ENCODE peak calls at places on chromosomes 1 and 21, in six cellular contexts. One of them, this sample, is unnamed. For H3K4me1 and H3K79me1, the result is how much of the 10 kb centered on the place peaks cover.

GRCh38 chr1:116738673-116739370 is 15.4 kb upstream of the CD2 start:
- DNase-seq in mesenchymal stem cell: no peak
- DNase-seq in IMR-90: no peak
- DNase-seq in trophoblast cell: no peak
- DNase-seq in H9: no peak
- DNase-seq in neuronal stem cell: no peak
- DNase-seq in this sample: no peak

GRCh38 chr1:75725861-75726361 is 1.4 kb downstream of the ACADM start:
- DNase-seq in mesenchymal stem cell: no peak
- DNase-seq in IMR-90: no peak
- DNase-seq in trophoblast cell: peak
- DNase-seq in H9: no peak
- DNase-seq in neuronal stem cell: no peak
- DNase-seq in this sample: peak

GRCh38 chr1:84090447-84091244 is 53.4 kb upstream of the PRKACB start:
- DNase-seq in mesenchymal stem cell: no peak
- DNase-seq in IMR-90: no peak
- DNase-seq in trophoblast cell: no peak
- DNase-seq in H9: no peak
- DNase-seq in neuronal stem cell: no peak
- DNase-seq in this sample: no peak

GRCh38 chr1:226064816-226065248 is 2.3 kb downstream of the H3-3A start:
- DNase-seq in mesenchymal stem cell: peak
- DNase-seq in IMR-90: peak
- DNase-seq in trophoblast cell: peak
- DNase-seq in H9: no peak
- DNase-seq in neuronal stem cell: no peak
- DNase-seq in this sample: peak

GRCh38 chr1:203204776-203205175 is 18.3 kb upstream of the CHI3L1 start:
- DNase-seq in mesenchymal stem cell: peak
- DNase-seq in IMR-90: no peak
- DNase-seq in trophoblast cell: no peak
- DNase-seq in H9: no peak
- DNase-seq in neuronal stem cell: no peak
- DNase-seq in this sample: no peak

GRCh38 chr1:59150537-59151386 is 146.1 kb upstream of the FGGY start:
- DNase-seq in mesenchymal stem cell: peak
- DNase-seq in IMR-90: peak
- DNase-seq in trophoblast cell: peak
- DNase-seq in H9: no peak
- DNase-seq in neuronal stem cell: no peak
- DNase-seq in this sample: peak

GRCh38 chr1:74481607-74482006 is 30.8 kb downstream of the LRRC53 start:
- DNase-seq in mesenchymal stem cell: no peak
- DNase-seq in IMR-90: no peak
- DNase-seq in trophoblast cell: no peak
- DNase-seq in H9: no peak
- DNase-seq in neuronal stem cell: no peak
- DNase-seq in this sample: no peak

GRCh38 chr1:102550729-102551384 is 554.1 kb upstream of the OLFM3 start:
- DNase-seq in mesenchymal stem cell: peak
- DNase-seq in IMR-90: peak
- DNase-seq in trophoblast cell: peak
- DNase-seq in H9: peak
- DNase-seq in neuronal stem cell: no peak
- DNase-seq in this sample: peak

GRCh38 chr1:202017385-202018225 is 7.2 kb downstream of the ELF3 start:
- DNase-seq in mesenchymal stem cell: no peak
- DNase-seq in IMR-90: no peak
- DNase-seq in trophoblast cell: peak
- DNase-seq in H9: no peak
- DNase-seq in neuronal stem cell: no peak
- DNase-seq in this sample: peak

GRCh38 chr1:3888301-3888700 is 11.8 kb downstream of the C1orf174 start:
- DNase-seq in mesenchymal stem cell: no peak
- DNase-seq in IMR-90: no peak
- DNase-seq in trophoblast cell: no peak
- DNase-seq in H9: no peak
- DNase-seq in neuronal stem cell: no peak
- DNase-seq in this sample: no peak

GRCh38 chr1:19678931-19679453 is 14.3 kb downstream of the HTR6 start:
- DNase-seq in mesenchymal stem cell: no peak
- DNase-seq in IMR-90: no peak
- DNase-seq in trophoblast cell: no peak
- DNase-seq in H9: no peak
- DNase-seq in neuronal stem cell: no peak
- DNase-seq in this sample: no peak

GRCh38 chr1:212749924-212750535 is 41.5 kb downstream of the NSL1 start:
- DNase-seq in mesenchymal stem cell: peak
- DNase-seq in IMR-90: peak
- DNase-seq in trophoblast cell: peak
- DNase-seq in H9: peak
- DNase-seq in neuronal stem cell: peak
- DNase-seq in this sample: peak

GRCh38 chr1:84946631-84947030 is 50.3 kb downstream of the MCOLN2 start:
- DNase-seq in mesenchymal stem cell: peak
- DNase-seq in IMR-90: peak
- DNase-seq in trophoblast cell: no peak
- DNase-seq in H9: no peak
- DNase-seq in neuronal stem cell: no peak
- DNase-seq in this sample: no peak

GRCh38 chr21:31713115-31713514 is 18.8 kb downstream of the SCAF4 start:
- DNase-seq in mesenchymal stem cell: no peak
- DNase-seq in IMR-90: no peak
- DNase-seq in trophoblast cell: no peak
- DNase-seq in H9: no peak
- DNase-seq in neuronal stem cell: no peak
- DNase-seq in this sample: no peak

GRCh38 chr1:17922833-17923232 is 167.7 kb downstream of the ACTL8 start:
- DNase-seq in mesenchymal stem cell: no peak
- DNase-seq in IMR-90: peak
- DNase-seq in trophoblast cell: peak
- DNase-seq in H9: peak
- DNase-seq in neuronal stem cell: peak
- DNase-seq in this sample: peak

GRCh38 chr1:109762821-109763645 is 690 bp downstream of the EPS8L3 start:
- DNase-seq in mesenchymal stem cell: peak
- DNase-seq in IMR-90: peak
- DNase-seq in trophoblast cell: peak
- DNase-seq in H9: no peak
- DNase-seq in neuronal stem cell: no peak
- DNase-seq in this sample: no peak

GRCh38 chr1:225849905-225850304 is 32.3 kb downstream of the TMEM63A start:
- DNase-seq in mesenchymal stem cell: no peak
- DNase-seq in IMR-90: no peak
- DNase-seq in trophoblast cell: no peak
- DNase-seq in H9: peak
- DNase-seq in neuronal stem cell: no peak
- DNase-seq in this sample: no peak

GRCh38 chr1:94284481-94284880 is 47.1 kb upstream of the ARHGAP29 start:
- DNase-seq in mesenchymal stem cell: peak
- DNase-seq in IMR-90: peak
- DNase-seq in trophoblast cell: no peak
- DNase-seq in H9: no peak
- DNase-seq in neuronal stem cell: no peak
- DNase-seq in this sample: no peak

GRCh38 chr1:89822109-89822962 is 1.5 kb downstream of the LRRC8D start:
- DNase-seq in mesenchymal stem cell: no peak
- DNase-seq in IMR-90: no peak
- DNase-seq in trophoblast cell: peak
- DNase-seq in H9: peak
- DNase-seq in neuronal stem cell: no peak
- DNase-seq in this sample: no peak

GRCh38 chr1:71668059-71668458 is 587.2 kb upstream of the ZRANB2 start:
- DNase-seq in mesenchymal stem cell: no peak
- DNase-seq in IMR-90: peak
- DNase-seq in trophoblast cell: no peak
- DNase-seq in H9: no peak
- DNase-seq in neuronal stem cell: no peak
- DNase-seq in this sample: no peak

GRCh38 chr1:238063454-238063853 is 172.7 kb upstream of the ZP4 start:
- DNase-seq in mesenchymal stem cell: peak
- DNase-seq in IMR-90: peak
- DNase-seq in trophoblast cell: no peak
- DNase-seq in H9: no peak
- DNase-seq in neuronal stem cell: no peak
- DNase-seq in this sample: no peak

GRCh38 chr1:93437976-93438605 is 9.8 kb upstream of the FNBP1L start:
- DNase-seq in mesenchymal stem cell: peak
- DNase-seq in IMR-90: peak
- DNase-seq in trophoblast cell: peak
- DNase-seq in H9: no peak
- DNase-seq in neuronal stem cell: peak
- DNase-seq in this sample: peak

GRCh38 chr21:44926364-44927101 is 5.8 kb upstream of the ITGB2 start:
- DNase-seq in mesenchymal stem cell: no peak
- DNase-seq in IMR-90: peak
- DNase-seq in trophoblast cell: peak
- DNase-seq in H9: no peak
- DNase-seq in neuronal stem cell: no peak
- DNase-seq in this sample: no peak

GRCh38 chr21:27023186-27023585 is 56.3 kb upstream of the ADAMTS5 start:
- DNase-seq in mesenchymal stem cell: no peak
- DNase-seq in IMR-90: no peak
- DNase-seq in trophoblast cell: peak
- DNase-seq in H9: no peak
- DNase-seq in neuronal stem cell: no peak
- DNase-seq in this sample: no peak

GRCh38 chr1:173474097-173474779 is 2.9 kb upstream of the PRDX6 start:
- DNase-seq in mesenchymal stem cell: peak
- DNase-seq in IMR-90: peak
- DNase-seq in trophoblast cell: no peak
- DNase-seq in H9: no peak
- DNase-seq in neuronal stem cell: no peak
- DNase-seq in this sample: peak

GRCh38 chr1:208988811-208989222 is 594.7 kb upstream of the CAMK1G start:
- DNase-seq in mesenchymal stem cell: peak
- DNase-seq in IMR-90: no peak
- DNase-seq in trophoblast cell: peak
- DNase-seq in H9: no peak
- DNase-seq in neuronal stem cell: no peak
- DNase-seq in this sample: no peak

DNA sequence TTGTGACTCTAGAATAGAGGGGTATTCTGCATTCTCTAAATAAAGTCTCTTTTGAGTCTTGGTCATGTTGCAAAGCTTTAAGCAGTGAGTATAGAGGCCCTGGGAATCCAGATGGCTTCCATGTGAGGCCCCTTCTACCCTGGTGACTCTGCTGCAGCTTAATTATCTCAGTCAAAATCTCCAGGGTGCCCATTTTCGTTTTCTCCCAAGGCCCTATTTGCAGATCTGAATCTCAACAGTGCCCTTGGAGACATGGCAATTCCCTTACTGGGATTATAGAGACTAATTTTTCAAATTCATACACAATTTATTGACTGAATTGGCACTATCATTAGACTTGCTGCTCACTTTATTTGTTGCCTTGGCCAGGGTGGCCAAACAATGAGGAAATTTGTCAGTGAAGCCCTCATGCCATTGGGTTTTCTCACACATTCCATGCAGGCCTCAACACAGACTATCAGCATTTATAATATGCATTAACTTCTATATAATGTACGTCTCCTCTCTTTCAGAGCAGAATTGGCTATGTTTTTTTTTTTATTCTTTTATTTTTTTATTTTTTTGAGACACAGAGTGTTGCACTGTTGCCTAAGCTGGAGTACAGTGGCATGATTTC is 35.1 kb downstream of the PROX1 start:
- DNase-seq in mesenchymal stem cell: no peak
- DNase-seq in IMR-90: no peak
- DNase-seq in trophoblast cell: peak
- DNase-seq in H9: no peak
- DNase-seq in neuronal stem cell: no peak
- DNase-seq in this sample: no peak
- H4K8ac ChIP-seq in mesenchymal stem cell: no peak
- H4K8ac ChIP-seq in IMR-90: no peak
- H4K8ac ChIP-seq in trophoblast cell: no peak
- H4K8ac ChIP-seq in H9: no peak
- H4K8ac ChIP-seq in neuronal stem cell: no peak
- H4K8ac ChIP-seq in this sample: no peak

DNA sequence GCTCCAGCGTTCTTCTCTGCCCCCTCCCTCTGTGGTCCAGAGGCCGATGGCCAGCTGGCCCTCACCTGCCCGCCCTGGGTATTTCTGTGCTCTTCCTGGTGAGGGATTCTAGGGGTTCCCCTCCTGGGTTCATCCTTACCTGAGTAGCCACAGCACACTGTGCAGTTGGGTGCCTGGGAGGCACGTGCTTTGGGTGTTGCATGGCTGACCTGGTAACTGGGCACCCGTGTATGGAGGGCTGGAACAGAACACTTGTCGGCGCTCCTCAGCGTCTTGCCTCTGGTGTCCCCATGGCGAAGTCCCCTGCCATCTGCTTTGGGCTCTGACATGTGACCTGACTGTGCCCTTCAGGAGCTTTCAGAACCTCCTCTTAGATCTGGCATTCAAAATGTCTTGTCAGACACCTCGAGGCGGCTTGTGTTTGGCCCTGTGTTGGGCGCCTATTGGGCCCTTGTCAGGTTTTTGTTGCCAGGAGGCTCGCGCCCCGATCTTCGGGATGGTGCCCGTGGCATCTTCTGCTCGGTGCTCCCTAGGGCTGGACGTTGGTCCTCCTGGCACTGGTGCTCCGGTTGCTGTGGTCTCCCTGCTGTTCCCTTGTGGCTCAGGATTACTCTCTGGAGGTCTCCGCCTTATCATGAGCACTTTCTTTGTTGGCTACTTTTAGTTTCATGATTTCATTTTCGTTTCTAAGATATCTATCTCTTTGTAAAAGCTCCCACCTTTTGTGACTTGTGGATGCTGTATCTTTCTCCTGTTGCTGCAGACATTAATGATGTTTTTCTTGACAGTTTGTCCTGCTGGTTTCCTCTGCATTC is 28.5 kb downstream of the SKI start:
- DNase-seq in mesenchymal stem cell: no peak
- DNase-seq in IMR-90: no peak
- DNase-seq in trophoblast cell: no peak
- DNase-seq in H9: peak
- DNase-seq in neuronal stem cell: no peak
- DNase-seq in this sample: no peak
- H3K4me1 ChIP-seq in mesenchymal stem cell: under half
- H3K4me1 ChIP-seq in IMR-90: under half
- H3K4me1 ChIP-seq in trophoblast cell: under half
- H3K4me1 ChIP-seq in H9: under half
- H3K4me1 ChIP-seq in neuronal stem cell: under half
- H3K4me1 ChIP-seq in this sample: under half

DNA sequence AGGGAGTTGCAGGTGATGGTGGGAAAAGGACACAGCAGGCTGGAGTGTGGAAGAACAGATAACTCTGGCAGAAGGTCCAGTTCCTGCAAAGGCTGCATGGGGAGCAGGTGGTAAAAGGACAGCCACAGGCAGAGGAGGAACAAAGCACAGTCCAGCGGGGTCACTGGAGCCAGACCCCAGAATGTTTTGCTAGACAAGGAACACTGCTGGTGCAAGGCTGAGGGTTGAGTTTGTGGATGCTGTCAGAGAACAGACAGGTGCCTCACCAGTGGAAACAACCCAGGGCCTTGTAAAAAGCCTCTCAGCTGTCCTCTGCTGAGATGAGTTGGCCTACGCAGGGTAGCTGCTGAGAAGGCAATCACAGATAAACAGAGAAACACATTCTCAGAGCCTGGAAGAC is 101.7 kb downstream of the SSBP3 start:
- DNase-seq in mesenchymal stem cell: no peak
- DNase-seq in IMR-90: no peak
- DNase-seq in trophoblast cell: no peak
- DNase-seq in H9: no peak
- DNase-seq in neuronal stem cell: no peak
- DNase-seq in this sample: no peak
- H3K79me1 ChIP-seq in mesenchymal stem cell: half or more
- H3K79me1 ChIP-seq in IMR-90: half or more
- H3K79me1 ChIP-seq in trophoblast cell: under half
- H3K79me1 ChIP-seq in H9: under half
- H3K79me1 ChIP-seq in neuronal stem cell: under half
- H3K79me1 ChIP-seq in this sample: half or more

GRCh38 chr1:155856975-155857930 is at the start of gene GON4L:
- DNase-seq in mesenchymal stem cell: peak
- DNase-seq in IMR-90: peak
- DNase-seq in trophoblast cell: peak
- DNase-seq in H9: peak
- DNase-seq in neuronal stem cell: peak
- DNase-seq in this sample: peak
- H4K8ac ChIP-seq in mesenchymal stem cell: peak
- H4K8ac ChIP-seq in IMR-90: peak
- H4K8ac ChIP-seq in trophoblast cell: peak
- H4K8ac ChIP-seq in H9: no peak
- H4K8ac ChIP-seq in neuronal stem cell: no peak
- H4K8ac ChIP-seq in this sample: no peak

This sample was measured in mesendoderm.